ENCODE peak calls at places on chromosomes 12 and 14, in six cellular contexts. Z is NCI-H2107; N is CD8-positive, alpha-beta T cell; F is adipocyte; E is naive thymus-derived CD4-positive, alpha-beta T cell; H is ovary. Y is an unnamed sample.

GRCh38 chr12:6459004-6459337 is 7.1 kb downstream of the TAPBPL start:
- DNase-seq in Z (peak), N (no peak), F (no peak), E (no peak), H (no peak), Y (no peak)

GRCh38 chr12:131511391-131511802 is 199.5 kb upstream of the SFSWAP start:
- DNase-seq in Z (no peak), N (peak), F (no peak), E (peak), H (no peak), Y (no peak)

GRCh38 chr14:53542692-53543091 is 389.6 kb upstream of the DDHD1 start:
- DNase-seq in Z (no peak), N (no peak), F (peak), E (no peak), H (peak), Y (peak)

GRCh38 chr12:52151859-52152783 is 39.7 kb downstream of the KRT80 start:
- DNase-seq in Z (no peak), N (peak), F (peak), E (peak), H (peak), Y (peak)

GRCh38 chr14:55739967-55740707 is 160.1 kb downstream of the KTN1 start:
- DNase-seq in Z (no peak), N (no peak), F (peak), E (no peak), H (no peak), Y (no peak)

GRCh38 chr14:102591372-102591943 is 991 bp upstream of the RCOR1 start:
- DNase-seq in Z (no peak), N (peak), F (peak), E (peak), H (peak), Y (no peak)

GRCh38 chr14:74064883-74065282 is 19.4 kb downstream of the ALDH6A1 start:
- DNase-seq in Z (no peak), N (no peak), F (no peak), E (no peak), H (no peak), Y (no peak)

GRCh38 chr12:85996280-85996679 is 122.2 kb downstream of the NTS start:
- DNase-seq in Z (no peak), N (no peak), F (peak), E (no peak), H (no peak), Y (no peak)

GRCh38 chr12:19759229-19759628 is 319.9 kb downstream of the AEBP2 start:
- DNase-seq in Z (no peak), N (no peak), F (peak), E (no peak), H (no peak), Y (no peak)

GRCh38 chr12:132211811-132212210 is 67.6 kb downstream of the NOC4L start:
- DNase-seq in Z (no peak), N (no peak), F (no peak), E (no peak), H (no peak), Y (no peak)

GRCh38 chr12:107344035-107344808 is 250.9 kb upstream of the CRY1 start:
- DNase-seq in Z (no peak), N (no peak), F (no peak), E (no peak), H (no peak), Y (no peak)

GRCh38 chr12:52010152-52010622 is 3.4 kb downstream of the TAMALIN start:
- DNase-seq in Z (no peak), N (no peak), F (peak), E (no peak), H (peak), Y (no peak)

GRCh38 chr12:12776261-12776660 is 9.2 kb upstream of the APOLD1 start:
- DNase-seq in Z (peak), N (no peak), F (no peak), E (no peak), H (no peak), Y (no peak)

GRCh38 chr12:2997989-2998670 is 38.9 kb downstream of the TEAD4 start:
- DNase-seq in Z (no peak), N (no peak), F (no peak), E (no peak), H (no peak), Y (no peak)

GRCh38 chr12:125525879-125526278 is 460.6 kb downstream of the AACS start:
- DNase-seq in Z (no peak), N (no peak), F (no peak), E (no peak), H (no peak), Y (no peak)

GRCh38 chr12:42199007-42199406 is 39.0 kb downstream of the YAF2 start:
- DNase-seq in Z (no peak), N (no peak), F (no peak), E (no peak), H (no peak), Y (no peak)

GRCh38 chr12:60257063-60257462 is 661.2 kb downstream of the SLC16A7 start:
- DNase-seq in Z (no peak), N (no peak), F (peak), E (no peak), H (no peak), Y (no peak)

GRCh38 chr14:33386140-33386539 is 447.5 kb downstream of the NPAS3 start:
- DNase-seq in Z (no peak), N (no peak), F (no peak), E (no peak), H (no peak), Y (no peak)

GRCh38 chr14:20429801-20430669 is 5.9 kb downstream of the KLHL33 start:
- DNase-seq in Z (no peak), N (no peak), F (no peak), E (no peak), H (no peak), Y (no peak)

GRCh38 chr14:55582741-55583140 is 2.7 kb downstream of the KTN1 start:
- DNase-seq in Z (no peak), N (no peak), F (no peak), E (no peak), H (no peak), Y (no peak)

GRCh38 chr12:131620520-131620919 is 90.4 kb upstream of the SFSWAP start:
- DNase-seq in Z (no peak), N (no peak), F (no peak), E (no peak), H (no peak), Y (no peak)

GRCh38 chr14:71686677-71687076 is 245.6 kb upstream of the RGS6 start:
- DNase-seq in Z (no peak), N (no peak), F (peak), E (no peak), H (peak), Y (no peak)

GRCh38 chr12:3827301-3828000 is 45.7 kb downstream of the PARP11 start:
- DNase-seq in Z (no peak), N (no peak), F (no peak), E (no peak), H (no peak), Y (no peak)

GRCh38 chr14:72894623-72895378 is 900 bp upstream of the DPF3 start:
- DNase-seq in Z (no peak), N (peak), F (peak), E (peak), H (peak), Y (no peak)

GRCh38 chr14:38391334-38391733 is 135.4 kb upstream of the CLEC14A start:
- DNase-seq in Z (no peak), N (no peak), F (peak), E (no peak), H (no peak), Y (no peak)

GRCh38 chr12:100953217-100953616 is 158.6 kb downstream of the ANO4 start:
- DNase-seq in Z (no peak), N (no peak), F (no peak), E (no peak), H (no peak), Y (no peak)

GRCh38 chr14:64891839-64892375 is 12.2 kb upstream of the SPTB start:
- DNase-seq in Z (peak), N (peak), F (peak), E (peak), H (no peak), Y (no peak)

GRCh38 chr12:119372540-119372939 is 38.0 kb downstream of the CCDC60 start:
- DNase-seq in Z (no peak), N (no peak), F (no peak), E (no peak), H (no peak), Y (no peak)

GRCh38 chr12:96241484-96242256 is 47.5 kb downstream of the ELK3 start:
- DNase-seq in Z (no peak), N (peak), F (no peak), E (peak), H (no peak), Y (no peak)

GRCh38 chr12:9813821-9814798 is 13.2 kb upstream of the KLRF1 start:
- DNase-seq in Z (peak), N (peak), F (peak), E (peak), H (peak), Y (peak)

GRCh38 chr14:67766035-67766680 is 50.2 kb downstream of the ZFYVE26 start:
- DNase-seq in Z (no peak), N (no peak), F (no peak), E (no peak), H (no peak), Y (no peak)